ENCODE peak calls at places on chromosomes 16 and 17, in seven cellular contexts. One of them, this sample, is unnamed.

GRCh38 chr16:72467157-72467759 is 295.3 kb upstream of the PMFBP1 start:
- DNase-seq in GM12865: peak
- DNase-seq in heart right ventricle: no peak
- DNase-seq in fibroblast of the aortic adventitia: peak
- DNase-seq in GM23338: peak
- DNase-seq in astrocyte of the cerebellum: peak
- DNase-seq in lower leg skin: no peak
- DNase-seq in this sample: peak

GRCh38 chr17:2883544-2884203 is 87.4 kb downstream of the RAP1GAP2 start:
- DNase-seq in GM12865: no peak
- DNase-seq in heart right ventricle: peak
- DNase-seq in fibroblast of the aortic adventitia: no peak
- DNase-seq in GM23338: no peak
- DNase-seq in astrocyte of the cerebellum: no peak
- DNase-seq in lower leg skin: no peak
- DNase-seq in this sample: peak

GRCh38 chr17:48244121-48244711 is 136.7 kb downstream of the SNX11 start:
- DNase-seq in GM12865: peak
- DNase-seq in heart right ventricle: no peak
- DNase-seq in fibroblast of the aortic adventitia: no peak
- DNase-seq in GM23338: no peak
- DNase-seq in astrocyte of the cerebellum: peak
- DNase-seq in lower leg skin: no peak
- DNase-seq in this sample: peak

GRCh38 chr17:78573955-78574354 is 3.2 kb downstream of the DNAH17 start:
- DNase-seq in GM12865: peak
- DNase-seq in heart right ventricle: no peak
- DNase-seq in fibroblast of the aortic adventitia: no peak
- DNase-seq in GM23338: no peak
- DNase-seq in astrocyte of the cerebellum: no peak
- DNase-seq in lower leg skin: no peak
- DNase-seq in this sample: no peak

GRCh38 chr16:87570938-87571867 is 31.1 kb upstream of the JPH3 start:
- DNase-seq in GM12865: no peak
- DNase-seq in heart right ventricle: peak
- DNase-seq in fibroblast of the aortic adventitia: peak
- DNase-seq in GM23338: peak
- DNase-seq in astrocyte of the cerebellum: no peak
- DNase-seq in lower leg skin: peak
- DNase-seq in this sample: peak

GRCh38 chr17:77637807-77638182 is 320.7 kb upstream of the TNRC6C start:
- DNase-seq in GM12865: no peak
- DNase-seq in heart right ventricle: no peak
- DNase-seq in fibroblast of the aortic adventitia: no peak
- DNase-seq in GM23338: peak
- DNase-seq in astrocyte of the cerebellum: no peak
- DNase-seq in lower leg skin: no peak
- DNase-seq in this sample: no peak

GRCh38 chr16:17266606-17267313 is 204.0 kb downstream of the XYLT1 start:
- DNase-seq in GM12865: no peak
- DNase-seq in heart right ventricle: no peak
- DNase-seq in fibroblast of the aortic adventitia: no peak
- DNase-seq in GM23338: peak
- DNase-seq in astrocyte of the cerebellum: no peak
- DNase-seq in lower leg skin: no peak
- DNase-seq in this sample: no peak

GRCh38 chr16:853981-854807 is 53.7 kb upstream of the GNG13 start:
- DNase-seq in GM12865: no peak
- DNase-seq in heart right ventricle: no peak
- DNase-seq in fibroblast of the aortic adventitia: no peak
- DNase-seq in GM23338: no peak
- DNase-seq in astrocyte of the cerebellum: no peak
- DNase-seq in lower leg skin: no peak
- DNase-seq in this sample: no peak

GRCh38 chr17:39018267-39019134 is 51.3 kb upstream of the FBXO47 start:
- DNase-seq in GM12865: peak
- DNase-seq in heart right ventricle: no peak
- DNase-seq in fibroblast of the aortic adventitia: no peak
- DNase-seq in GM23338: no peak
- DNase-seq in astrocyte of the cerebellum: no peak
- DNase-seq in lower leg skin: no peak
- DNase-seq in this sample: no peak

GRCh38 chr17:63596856-63597557 is 3.7 kb upstream of the TACO1 start:
- DNase-seq in GM12865: no peak
- DNase-seq in heart right ventricle: no peak
- DNase-seq in fibroblast of the aortic adventitia: no peak
- DNase-seq in GM23338: no peak
- DNase-seq in astrocyte of the cerebellum: no peak
- DNase-seq in lower leg skin: no peak
- DNase-seq in this sample: peak

GRCh38 chr16:2857451-2858244 is at the start of gene PRSS22:
- DNase-seq in GM12865: no peak
- DNase-seq in heart right ventricle: no peak
- DNase-seq in fibroblast of the aortic adventitia: no peak
- DNase-seq in GM23338: peak
- DNase-seq in astrocyte of the cerebellum: no peak
- DNase-seq in lower leg skin: no peak
- DNase-seq in this sample: no peak

GRCh38 chr16:3915438-3916250 is 35.1 kb upstream of the CREBBP start:
- DNase-seq in GM12865: no peak
- DNase-seq in heart right ventricle: no peak
- DNase-seq in fibroblast of the aortic adventitia: no peak
- DNase-seq in GM23338: no peak
- DNase-seq in astrocyte of the cerebellum: no peak
- DNase-seq in lower leg skin: no peak
- DNase-seq in this sample: no peak

GRCh38 chr17:77214328-77214727 is 73.6 kb downstream of the SEC14L1 start:
- DNase-seq in GM12865: no peak
- DNase-seq in heart right ventricle: no peak
- DNase-seq in fibroblast of the aortic adventitia: no peak
- DNase-seq in GM23338: no peak
- DNase-seq in astrocyte of the cerebellum: no peak
- DNase-seq in lower leg skin: no peak
- DNase-seq in this sample: no peak

GRCh38 chr17:55687037-55687436 is 35.6 kb downstream of the TMEM100 start:
- DNase-seq in GM12865: no peak
- DNase-seq in heart right ventricle: no peak
- DNase-seq in fibroblast of the aortic adventitia: no peak
- DNase-seq in GM23338: no peak
- DNase-seq in astrocyte of the cerebellum: no peak
- DNase-seq in lower leg skin: no peak
- DNase-seq in this sample: no peak

GRCh38 chr16:8944113-8944765 is 19.5 kb downstream of the USP7 start:
- DNase-seq in GM12865: peak
- DNase-seq in heart right ventricle: no peak
- DNase-seq in fibroblast of the aortic adventitia: no peak
- DNase-seq in GM23338: no peak
- DNase-seq in astrocyte of the cerebellum: no peak
- DNase-seq in lower leg skin: no peak
- DNase-seq in this sample: no peak

GRCh38 chr17:6862822-6863221 is 31.3 kb upstream of the TEKT1 start:
- DNase-seq in GM12865: no peak
- DNase-seq in heart right ventricle: no peak
- DNase-seq in fibroblast of the aortic adventitia: no peak
- DNase-seq in GM23338: no peak
- DNase-seq in astrocyte of the cerebellum: no peak
- DNase-seq in lower leg skin: no peak
- DNase-seq in this sample: no peak

GRCh38 chr17:82674656-82675475 is 23.6 kb downstream of the RAB40B start:
- DNase-seq in GM12865: no peak
- DNase-seq in heart right ventricle: no peak
- DNase-seq in fibroblast of the aortic adventitia: no peak
- DNase-seq in GM23338: no peak
- DNase-seq in astrocyte of the cerebellum: no peak
- DNase-seq in lower leg skin: no peak
- DNase-seq in this sample: no peak

GRCh38 chr17:34173221-34173620 is 81.9 kb upstream of the CCL2 start:
- DNase-seq in GM12865: no peak
- DNase-seq in heart right ventricle: no peak
- DNase-seq in fibroblast of the aortic adventitia: peak
- DNase-seq in GM23338: no peak
- DNase-seq in astrocyte of the cerebellum: no peak
- DNase-seq in lower leg skin: no peak
- DNase-seq in this sample: peak

GRCh38 chr16:48231675-48232214 is 12.4 kb upstream of the LONP2 start:
- DNase-seq in GM12865: peak
- DNase-seq in heart right ventricle: no peak
- DNase-seq in fibroblast of the aortic adventitia: peak
- DNase-seq in GM23338: peak
- DNase-seq in astrocyte of the cerebellum: peak
- DNase-seq in lower leg skin: no peak
- DNase-seq in this sample: peak
- TF ChIP-seq CTCF in GM12865: peak
- TF ChIP-seq CTCF in heart right ventricle: peak
- TF ChIP-seq CTCF in fibroblast of the aortic adventitia: peak
- TF ChIP-seq CTCF in GM23338: peak
- TF ChIP-seq CTCF in astrocyte of the cerebellum: peak
- TF ChIP-seq CTCF in lower leg skin: no peak
- TF ChIP-seq CTCF in this sample: peak

DNA sequence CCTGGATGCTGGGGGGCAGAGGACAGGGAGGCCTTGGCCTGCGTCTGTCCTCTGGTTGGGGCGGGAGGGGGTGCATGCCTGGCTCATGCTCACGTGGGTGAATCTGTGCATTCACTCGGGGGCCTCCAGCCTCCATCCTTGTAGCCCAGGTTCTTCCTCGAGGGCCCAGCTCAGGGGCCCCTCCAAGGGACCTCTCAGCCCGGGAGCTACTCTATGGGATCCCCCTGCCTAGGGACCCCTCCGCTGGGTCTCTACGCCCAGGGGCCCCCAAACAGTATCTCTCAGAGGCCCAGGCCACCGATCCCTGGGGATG is 19.7 kb upstream of the C1QL1 start:
- DNase-seq in GM12865: no peak
- DNase-seq in heart right ventricle: no peak
- DNase-seq in fibroblast of the aortic adventitia: no peak
- DNase-seq in GM23338: no peak
- DNase-seq in astrocyte of the cerebellum: no peak
- DNase-seq in lower leg skin: no peak
- DNase-seq in this sample: no peak
- H3K4me3 ChIP-seq in GM12865: no peak
- H3K4me3 ChIP-seq in heart right ventricle: no peak
- H3K4me3 ChIP-seq in fibroblast of the aortic adventitia: no peak
- H3K4me3 ChIP-seq in GM23338: peak
- H3K4me3 ChIP-seq in astrocyte of the cerebellum: no peak
- H3K4me3 ChIP-seq in lower leg skin: no peak
- H3K4me3 ChIP-seq in this sample: no peak

DNA sequence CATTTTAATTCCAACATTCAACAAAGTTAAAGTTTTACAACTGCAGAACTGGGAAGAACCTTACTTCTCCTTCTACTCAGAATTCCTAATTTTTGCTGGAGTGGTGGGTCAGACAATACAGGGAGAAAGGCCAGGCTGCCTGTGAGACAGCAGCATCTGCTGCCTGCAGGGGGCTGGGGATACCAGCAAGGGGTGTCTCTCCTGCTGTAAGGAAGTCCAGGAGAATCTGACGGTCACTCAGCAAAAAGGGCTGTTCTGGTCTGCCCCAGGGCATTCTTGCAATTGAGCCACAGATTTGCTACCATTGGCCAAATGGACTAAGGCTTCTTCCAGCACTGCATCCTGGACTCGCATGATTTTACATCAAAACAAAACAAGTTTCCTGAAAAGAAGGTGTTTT is 426.6 kb upstream of the CDH11 start:
- DNase-seq in GM12865: no peak
- DNase-seq in heart right ventricle: no peak
- DNase-seq in fibroblast of the aortic adventitia: no peak
- DNase-seq in GM23338: peak
- DNase-seq in astrocyte of the cerebellum: peak
- DNase-seq in lower leg skin: no peak
- DNase-seq in this sample: no peak
- TF ChIP-seq CTCF in GM12865: no peak
- TF ChIP-seq CTCF in heart right ventricle: no peak
- TF ChIP-seq CTCF in fibroblast of the aortic adventitia: peak
- TF ChIP-seq CTCF in GM23338: peak
- TF ChIP-seq CTCF in astrocyte of the cerebellum: peak
- TF ChIP-seq CTCF in lower leg skin: no peak
- TF ChIP-seq CTCF in this sample: no peak

DNA sequence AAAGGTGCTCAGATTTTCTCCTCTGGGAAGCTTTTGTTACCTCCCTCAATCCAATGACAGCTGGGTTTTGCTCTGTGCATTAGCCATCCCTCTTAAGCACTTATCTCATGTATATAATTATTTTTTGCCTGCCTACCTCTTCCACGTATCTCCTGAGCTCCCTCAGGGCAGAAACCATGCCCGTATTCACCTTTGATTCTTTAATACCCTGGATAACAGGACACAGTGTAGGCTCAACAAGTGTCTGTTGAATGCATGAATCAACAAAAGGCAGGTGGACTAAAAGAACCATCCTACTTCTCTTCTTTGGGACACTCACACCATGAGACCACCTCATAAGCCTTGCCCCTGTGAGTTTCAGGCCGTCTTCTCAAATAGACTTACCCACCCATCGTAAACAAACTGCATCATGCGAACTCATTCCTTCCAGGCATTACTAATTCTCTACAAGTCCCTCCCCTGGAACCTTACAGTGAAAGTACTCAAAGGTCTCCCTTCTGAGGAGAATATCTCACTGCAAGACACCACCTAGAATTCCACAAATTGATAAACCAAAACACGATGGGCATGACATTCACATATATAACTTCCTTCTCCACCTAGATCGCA is 3.2 kb downstream of the ARHGAP17 start:
- DNase-seq in GM12865: no peak
- DNase-seq in heart right ventricle: no peak
- DNase-seq in fibroblast of the aortic adventitia: no peak
- DNase-seq in GM23338: no peak
- DNase-seq in astrocyte of the cerebellum: no peak
- DNase-seq in lower leg skin: no peak
- DNase-seq in this sample: no peak
- H3K4me3 ChIP-seq in GM12865: peak
- H3K4me3 ChIP-seq in heart right ventricle: no peak
- H3K4me3 ChIP-seq in fibroblast of the aortic adventitia: peak
- H3K4me3 ChIP-seq in GM23338: no peak
- H3K4me3 ChIP-seq in astrocyte of the cerebellum: no peak
- H3K4me3 ChIP-seq in lower leg skin: no peak
- H3K4me3 ChIP-seq in this sample: no peak

DNA sequence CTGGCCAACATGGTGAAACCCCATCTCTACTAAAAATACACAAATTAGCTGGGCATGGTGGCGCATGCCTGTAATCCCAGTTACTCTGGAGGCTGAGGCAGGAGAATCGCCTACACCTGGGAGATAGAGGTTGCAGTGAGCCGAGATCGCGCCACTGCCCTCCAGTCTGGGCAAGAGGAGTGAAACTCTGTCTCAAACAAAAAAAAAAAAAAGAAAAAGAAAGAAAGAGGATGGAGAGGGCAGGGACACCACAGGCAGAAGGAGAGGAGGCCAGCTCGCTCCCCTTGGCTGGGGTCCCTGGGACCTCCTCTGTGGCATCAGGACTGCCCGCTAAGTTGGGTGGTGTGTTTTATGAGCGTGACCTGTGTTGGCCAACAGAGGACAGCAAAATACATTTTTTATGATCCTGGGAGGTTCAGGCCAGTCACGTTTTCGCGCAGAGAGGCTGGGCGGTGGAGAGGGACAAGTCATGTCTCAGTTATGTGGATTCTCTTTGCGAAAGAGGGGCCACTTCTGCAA is 229.6 kb downstream of the MRTFB start:
- DNase-seq in GM12865: peak
- DNase-seq in heart right ventricle: peak
- DNase-seq in fibroblast of the aortic adventitia: peak
- DNase-seq in GM23338: peak
- DNase-seq in astrocyte of the cerebellum: peak
- DNase-seq in lower leg skin: peak
- DNase-seq in this sample: peak
- TF ChIP-seq CTCF in GM12865: peak
- TF ChIP-seq CTCF in heart right ventricle: peak
- TF ChIP-seq CTCF in fibroblast of the aortic adventitia: peak
- TF ChIP-seq CTCF in GM23338: peak
- TF ChIP-seq CTCF in astrocyte of the cerebellum: peak
- TF ChIP-seq CTCF in lower leg skin: no peak
- TF ChIP-seq CTCF in this sample: peak

This sample was measured in cardiac fibroblast.